ENCODE peak calls at places on chromosomes 11 and 22, in ten cellular contexts. E is progenitor cell of endocrine pancreas; S is fibroblast of mammary gland; O is sigmoid colon; P is AG04450; L is HFF-Myc; U is CD8-positive, alpha-beta T cell; I is kidney epithelial cell; Y is AG09309; X is body of pancreas. D is an unnamed sample.

GRCh38 chr11:83124631-83125424 is 32.1 kb upstream of the PCF11 start:
- DNase-seq in E (no peak), S (no peak), O (no peak), P (no peak), L (no peak), U (no peak), I (no peak), Y (no peak), X (no peak), D (no peak)

GRCh38 chr22:17829691-17830040 is 55.4 kb upstream of the BID start:
- DNase-seq in E (no peak), S (peak), O (no peak), P (no peak), L (no peak), U (no peak), I (no peak), Y (no peak), X (no peak), D (no peak)

GRCh38 chr11:19116315-19116970 is 525 bp upstream of the ZDHHC13 start:
- DNase-seq in E (no peak), S (no peak), O (no peak), P (no peak), L (no peak), U (no peak), I (no peak), Y (no peak), X (no peak), D (peak)

GRCh38 chr11:69832561-69833413 is 13.6 kb upstream of the FGF3 start:
- DNase-seq in E (no peak), S (no peak), O (peak), P (no peak), L (no peak), U (no peak), I (no peak), Y (no peak), X (no peak), D (peak)

GRCh38 chr11:29135504-29135903 is 881.3 kb downstream of the KCNA4 start:
- DNase-seq in E (no peak), S (peak), O (no peak), P (no peak), L (no peak), U (no peak), I (peak), Y (peak), X (no peak), D (no peak)

GRCh38 chr11:72700026-72700610 is 25.9 kb upstream of the PDE2A start:
- DNase-seq in E (no peak), S (peak), O (no peak), P (no peak), L (no peak), U (no peak), I (no peak), Y (no peak), X (no peak), D (peak)

GRCh38 chr11:118996926-118997626 is 862 bp upstream of the CENATAC start:
- DNase-seq in E (no peak), S (peak), O (no peak), P (no peak), L (no peak), U (no peak), I (no peak), Y (no peak), X (no peak), D (peak)

GRCh38 chr11:61869636-61870428 is 21.5 kb downstream of the FADS3 start:
- DNase-seq in E (no peak), S (no peak), O (no peak), P (no peak), L (no peak), U (no peak), I (no peak), Y (no peak), X (no peak), D (peak)

GRCh38 chr22:28072066-28072465 is 153.0 kb upstream of the PITPNB start:
- DNase-seq in E (no peak), S (peak), O (no peak), P (no peak), L (no peak), U (no peak), I (no peak), Y (no peak), X (no peak), D (no peak)

GRCh38 chr11:92286718-92287117 is 62.1 kb downstream of the FAT3 start:
- DNase-seq in E (no peak), S (no peak), O (no peak), P (no peak), L (no peak), U (no peak), I (no peak), Y (no peak), X (no peak), D (no peak)

GRCh38 chr11:76863196-76863777 is 2.6 kb downstream of the ACER3 start:
- DNase-seq in E (no peak), S (no peak), O (no peak), P (no peak), L (no peak), U (no peak), I (no peak), Y (no peak), X (peak), D (no peak)

GRCh38 chr11:581752-582151 is 5.5 kb downstream of the PHRF1 start:
- DNase-seq in E (no peak), S (no peak), O (no peak), P (no peak), L (no peak), U (no peak), I (no peak), Y (no peak), X (no peak), D (no peak)

GRCh38 chr11:131109256-131109655 is 193.0 kb upstream of the SNX19 start:
- DNase-seq in E (no peak), S (peak), O (no peak), P (peak), L (no peak), U (no peak), I (no peak), Y (peak), X (no peak), D (no peak)

GRCh38 chr11:88552377-88553029 is 215.0 kb upstream of the CTSC start:
- DNase-seq in E (peak), S (peak), O (no peak), P (no peak), L (peak), U (peak), I (no peak), Y (no peak), X (peak), D (peak)

GRCh38 chr11:79860336-79860735 is 419.5 kb upstream of the TENM4 start:
- DNase-seq in E (no peak), S (no peak), O (no peak), P (no peak), L (no peak), U (no peak), I (no peak), Y (no peak), X (no peak), D (no peak)

GRCh38 chr11:128776434-128777284 is 82.8 kb downstream of the FLI1 start:
- DNase-seq in E (peak), S (peak), O (no peak), P (no peak), L (no peak), U (no peak), I (no peak), Y (no peak), X (peak), D (peak)

GRCh38 chr11:129894281-129895125 is 875 bp downstream of the NFRKB start:
- DNase-seq in E (no peak), S (no peak), O (no peak), P (no peak), L (no peak), U (no peak), I (no peak), Y (no peak), X (no peak), D (no peak)

GRCh38 chr11:36306888-36307287 is 10.8 kb downstream of the PRR5L start:
- DNase-seq in E (no peak), S (peak), O (no peak), P (no peak), L (no peak), U (no peak), I (no peak), Y (no peak), X (no peak), D (peak)

GRCh38 chr11:68773521-68774187 is 22.3 kb upstream of the TESMIN start:
- DNase-seq in E (no peak), S (peak), O (no peak), P (peak), L (no peak), U (no peak), I (no peak), Y (no peak), X (no peak), D (no peak)

GRCh38 chr22:21446827-21447690 is 20.1 kb upstream of the TMEM191C start:
- DNase-seq in E (no peak), S (no peak), O (peak), P (no peak), L (no peak), U (no peak), I (no peak), Y (no peak), X (peak), D (peak)

GRCh38 chr22:28283025-28283654 is 364.1 kb upstream of the PITPNB start:
- DNase-seq in E (no peak), S (peak), O (peak), P (no peak), L (no peak), U (no peak), I (no peak), Y (no peak), X (no peak), D (no peak)

GRCh38 chr11:102843474-102843873 is at the start of gene MMP3:
- DNase-seq in E (no peak), S (peak), O (no peak), P (no peak), L (peak), U (no peak), I (no peak), Y (no peak), X (no peak), D (no peak)

GRCh38 chr11:38791346-38791961 is 2193.4 kb upstream of the RAG2 start:
- DNase-seq in E (peak), S (peak), O (no peak), P (peak), L (peak), U (no peak), I (peak), Y (no peak), X (peak), D (peak)

GRCh38 chr11:94574193-94574961 is 7.2 kb downstream of the PIWIL4 start:
- DNase-seq in E (no peak), S (peak), O (no peak), P (peak), L (peak), U (no peak), I (no peak), Y (peak), X (peak), D (no peak)

GRCh38 chr11:124863137-124863825 is 2.0 kb upstream of the ROBO3 start:
- DNase-seq in E (no peak), S (peak), O (peak), P (no peak), L (no peak), U (no peak), I (no peak), Y (no peak), X (peak), D (peak)

GRCh38 chr11:113553905-113554304 is 78.7 kb upstream of the DRD2 start:
- DNase-seq in E (no peak), S (no peak), O (no peak), P (no peak), L (no peak), U (no peak), I (no peak), Y (no peak), X (no peak), D (peak)

GRCh38 chr11:12184696-12185095 is 74.3 kb downstream of the MICAL2 start:
- DNase-seq in E (no peak), S (peak), O (no peak), P (no peak), L (no peak), U (no peak), I (no peak), Y (no peak), X (no peak), D (no peak)

GRCh38 chr11:70205049-70205725 is 2.1 kb downstream of the FADD start:
- DNase-seq in E (no peak), S (peak), O (no peak), P (no peak), L (no peak), U (no peak), I (no peak), Y (no peak), X (no peak), D (no peak)

GRCh38 chr11:130562549-130562948 is 114.1 kb downstream of the ADAMTS15 start:
- DNase-seq in E (no peak), S (no peak), O (no peak), P (no peak), L (no peak), U (no peak), I (no peak), Y (no peak), X (no peak), D (no peak)

GRCh38 chr11:34302046-34302921 is 55.5 kb downstream of the ABTB2 start:
- DNase-seq in E (no peak), S (peak), O (no peak), P (peak), L (peak), U (no peak), I (peak), Y (peak), X (no peak), D (peak)

GRCh38 chr22:38718414-38718813 is 12.7 kb downstream of the GTPBP1 start:
- DNase-seq in E (no peak), S (peak), O (peak), P (no peak), L (peak), U (no peak), I (peak), Y (no peak), X (peak), D (peak)

GRCh38 chr11:61923166-61924015 is 6.0 kb upstream of the RAB3IL1 start:
- DNase-seq in E (peak), S (peak), O (peak), P (peak), L (peak), U (no peak), I (no peak), Y (no peak), X (peak), D (peak)

GRCh38 chr11:95923730-95924413 is at the start of gene MTMR2:
- DNase-seq in E (peak), S (peak), O (peak), P (peak), L (no peak), U (peak), I (no peak), Y (no peak), X (peak), D (peak)

GRCh38 chr11:35043933-35044332 is 95.0 kb upstream of the CD44 start:
- DNase-seq in E (no peak), S (peak), O (no peak), P (no peak), L (no peak), U (no peak), I (no peak), Y (no peak), X (no peak), D (no peak)

GRCh38 chr11:125165664-125166346 is 1.3 kb downstream of the PKNOX2 start:
- DNase-seq in E (no peak), S (peak), O (peak), P (no peak), L (no peak), U (no peak), I (no peak), Y (no peak), X (no peak), D (no peak)

GRCh38 chr11:121842186-121842585 is 273.8 kb downstream of the BLID start:
- DNase-seq in E (no peak), S (no peak), O (no peak), P (no peak), L (no peak), U (no peak), I (no peak), Y (no peak), X (no peak), D (no peak)
- TF ChIP-seq CTCF in E (no peak), S (no peak), O (no peak), P (no peak), L (no peak), U (no peak), I (no peak), Y (no peak), X (no peak), D (no peak)

DNA sequence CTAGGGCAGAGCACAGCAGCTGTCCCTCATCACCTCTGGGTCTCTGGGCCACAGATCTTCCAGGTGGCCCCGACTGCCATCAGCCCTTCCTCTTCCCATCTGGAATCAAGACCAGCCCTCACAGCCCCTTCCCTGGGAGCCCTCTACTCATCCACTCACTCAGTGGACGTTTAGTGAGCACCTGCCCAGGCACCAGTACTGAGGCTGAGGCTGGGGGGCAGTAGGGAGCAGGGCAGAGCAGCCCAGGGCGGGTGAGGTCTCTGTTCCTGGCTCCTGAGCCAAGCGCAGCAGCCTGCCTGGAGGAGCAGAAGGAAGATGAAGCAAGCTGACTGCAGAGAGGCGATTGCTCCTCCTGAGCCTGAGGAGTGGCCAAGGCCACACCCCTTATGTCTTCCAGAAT is 5.5 kb downstream of the MAPK8IP2 start:
- DNase-seq in E (no peak), S (no peak), O (peak), P (no peak), L (no peak), U (no peak), I (no peak), Y (no peak), X (no peak), D (peak)
- TF ChIP-seq CTCF in E (no peak), S (no peak), O (no peak), P (peak), L (peak), U (no peak), I (no peak), Y (peak), X (no peak), D (peak)

DNA sequence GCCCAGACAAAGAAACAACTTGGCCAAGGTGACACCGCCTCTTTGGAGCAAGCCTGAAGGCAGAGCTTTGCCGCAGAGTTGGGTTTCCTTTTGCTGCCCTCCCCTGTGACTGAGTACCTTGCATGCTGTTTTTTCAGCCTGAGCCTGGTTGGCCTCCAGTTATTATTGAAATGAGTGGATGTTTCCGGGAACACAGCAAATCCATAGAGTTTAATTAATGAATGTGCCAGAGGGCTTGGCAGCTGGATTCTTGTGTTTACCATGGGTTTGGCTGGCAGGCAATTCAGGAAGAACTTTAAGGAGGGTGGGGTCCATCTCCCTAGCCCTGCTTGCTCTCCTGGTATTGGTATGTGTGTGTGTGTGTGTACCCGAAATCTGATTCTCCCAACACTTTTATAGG is 65.6 kb upstream of the CRYBB3 start:
- DNase-seq in E (no peak), S (no peak), O (peak), P (no peak), L (no peak), U (no peak), I (no peak), Y (no peak), X (peak), D (no peak)
- TF ChIP-seq CTCF in E (no peak), S (no peak), O (no peak), P (no peak), L (no peak), U (no peak), I (no peak), Y (no peak), X (no peak), D (no peak)

DNA sequence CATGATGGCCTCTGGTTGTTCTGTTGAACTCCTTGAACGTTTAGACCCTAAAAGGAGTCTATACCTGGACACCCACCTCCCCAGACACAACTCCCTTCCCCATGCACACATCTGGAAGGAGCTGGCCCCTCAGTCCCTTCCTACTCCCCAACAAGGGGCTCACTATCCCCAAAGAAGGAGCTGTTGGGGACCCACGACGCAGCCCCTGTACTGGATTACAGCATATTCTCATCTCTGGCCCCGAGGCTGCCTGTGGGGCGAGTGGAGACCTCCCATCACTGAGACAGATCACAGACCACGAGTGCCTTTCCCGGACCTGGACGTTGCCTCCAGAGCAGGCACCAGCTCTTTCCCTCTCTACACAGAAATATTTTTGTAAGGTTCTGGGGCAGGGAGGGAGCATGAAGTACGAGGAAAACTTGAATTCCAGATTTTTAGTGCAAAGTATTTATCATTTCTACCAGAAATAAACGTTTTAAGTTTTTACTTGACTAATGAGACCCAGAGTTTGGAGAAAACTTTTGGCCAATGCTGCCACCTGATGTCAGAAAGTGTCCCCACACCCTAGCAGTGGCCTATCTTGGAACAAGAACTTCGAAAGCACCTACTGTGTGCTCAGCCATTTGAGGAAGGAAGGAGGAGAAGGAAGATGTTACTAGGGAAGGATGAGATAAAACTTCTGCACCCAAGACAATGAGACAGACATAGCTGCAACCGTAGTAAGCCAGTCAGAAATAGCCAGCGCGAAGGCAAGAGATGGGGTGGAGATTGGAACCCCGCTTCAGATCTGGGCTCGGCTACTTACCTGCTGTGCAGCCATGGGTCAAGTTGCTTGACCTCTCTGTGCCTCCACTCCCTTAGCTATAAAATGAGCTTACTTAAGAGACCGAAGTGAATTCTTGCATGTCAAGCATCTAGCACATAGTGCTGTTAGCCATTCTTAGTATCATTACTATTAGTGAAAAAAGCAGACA is 10.2 kb upstream of the POU2F3 start:
- DNase-seq in E (no peak), S (peak), O (no peak), P (no peak), L (no peak), U (no peak), I (no peak), Y (no peak), X (no peak), D (peak)
- TF ChIP-seq CTCF in E (peak), S (peak), O (peak), P (peak), L (peak), U (peak), I (peak), Y (peak), X (peak), D (peak)

GRCh38 chr22:46081831-46082210 is 68.5 kb upstream of the PPARA start:
- DNase-seq in E (no peak), S (no peak), O (peak), P (no peak), L (no peak), U (no peak), I (no peak), Y (no peak), X (no peak), D (no peak)

GRCh38 chr22:46084376-46084775 is 66.0 kb upstream of the PPARA start:
- DNase-seq in E (no peak), S (no peak), O (no peak), P (no peak), L (no peak), U (no peak), I (no peak), Y (no peak), X (no peak), D (no peak)

GRCh38 chr22:46082633-46083032 is 67.7 kb upstream of the PPARA start:
- DNase-seq in E (no peak), S (no peak), O (peak), P (no peak), L (no peak), U (no peak), I (no peak), Y (no peak), X (no peak), D (no peak)

GRCh38 chr22:46084943-46085830 is 65.1 kb upstream of the PPARA start:
- DNase-seq in E (no peak), S (peak), O (peak), P (no peak), L (no peak), U (no peak), I (no peak), Y (peak), X (peak), D (no peak)

GRCh38 chr22:46083383-46084350 is 66.7 kb upstream of the PPARA start:
- DNase-seq in E (no peak), S (no peak), O (peak), P (no peak), L (no peak), U (no peak), I (no peak), Y (no peak), X (no peak), D (no peak)
- TF ChIP-seq CTCF in E (no peak), S (no peak), O (no peak), P (no peak), L (no peak), U (no peak), I (no peak), Y (no peak), X (no peak), D (no peak)